ENCODE peak calls at places on chromosomes 5 and 9, in eight cellular contexts. B is CD8-positive, alpha-beta T cell; M is effector memory CD8-positive, alpha-beta T cell; H is GM10248; W is IMR-90; D is coronary artery; O is stimulated activated naive B cell treated with anti-CD40 and anti-IgM and Interleukin-4, amounts not matched to agents 10 μg/mL and 1 μg/mL and 100 μg/mL, for 72 hours; N is GM03348. L is an unnamed sample.

GRCh38 chr9:125428060-125428481 is 166.4 kb downstream of the GAPVD1 start:
- DNase-seq in W (no peak), O (no peak), N (peak; percentile 54), D (no peak), H (peak; percentile 76), M (no peak), B (no peak), L (no peak)

GRCh38 chr9:4207881-4208615 is 91.8 kb downstream of the GLIS3 start:
- DNase-seq in N (peak; percentile 12), O (no peak), H (no peak), B (no peak), D (no peak), M (no peak), W (peak; percentile 61), L (no peak)

GRCh38 chr5:179800071-179800695 is 6.4 kb downstream of the LTC4S start:
- DNase-seq in H (no peak), N (no peak), B (no peak), D (no peak), M (no peak), W (no peak), O (no peak), L (no peak)

GRCh38 chr9:2991292-2991691 is 147.4 kb upstream of the PUM3 start:
- DNase-seq in H (no peak), N (peak; percentile 25), O (no peak), B (no peak), M (no peak), W (no peak), D (no peak), L (no peak)

GRCh38 chr9:114487607-114488300 is 17.5 kb downstream of the WHRN start:
- DNase-seq in D (no peak), W (peak; percentile 69), B (peak; percentile 73), M (peak; percentile 75), O (peak; percentile 60), H (peak; percentile 70), N (peak; percentile 89), L (peak; percentile 32)

GRCh38 chr5:138843789-138844461 is 31.2 kb downstream of the LRRTM2 start:
- DNase-seq in B (no peak), O (no peak), D (no peak), M (no peak), H (no peak), W (peak; percentile 7), N (peak; percentile 36), L (no peak)

GRCh38 chr5:9025942-9026341 is 519.9 kb downstream of the SEMA5A start:
- DNase-seq in O (no peak), B (no peak), N (no peak), W (peak; percentile 27), M (no peak), H (no peak), D (no peak), L (no peak)

GRCh38 chr9:106092083-106092482 is 397.7 kb downstream of the TMEM38B start:
- DNase-seq in M (no peak), O (no peak), B (no peak), D (no peak), N (no peak), W (no peak), H (no peak), L (no peak)

GRCh38 chr9:1875921-1876448 is 139.2 kb upstream of the SMARCA2 start:
- DNase-seq in B (no peak), W (no peak), H (peak; percentile 70), M (no peak), D (no peak), N (no peak), O (peak; percentile 69), L (no peak)

GRCh38 chr5:57033103-57033502 is 81.2 kb upstream of the MIER3 start:
- DNase-seq in D (no peak), N (no peak), H (no peak), W (no peak), O (no peak), M (no peak), B (no peak), L (no peak)

GRCh38 chr5:146785065-146785464 is 93.5 kb downstream of the PPP2R2B start:
- DNase-seq in M (no peak), O (no peak), W (no peak), B (no peak), N (no peak), H (no peak), D (no peak), L (no peak)

GRCh38 chr5:143887901-143888648 is 76.1 kb downstream of the HMHB1 start:
- DNase-seq in W (peak; percentile 75), O (no peak), N (peak; percentile 61), D (no peak), H (no peak), M (no peak), B (no peak), L (peak; percentile 19)

GRCh38 chr9:89394412-89394811 is 76.1 kb downstream of the SECISBP2 start:
- DNase-seq in M (no peak), O (no peak), B (no peak), W (no peak), D (no peak), N (no peak), H (no peak), L (no peak)

GRCh38 chr5:6684075-6684474 is 29.2 kb upstream of the TENT4A start:
- DNase-seq in B (no peak), N (no peak), H (no peak), M (no peak), O (no peak), D (no peak), W (no peak), L (no peak)

L was measured in HS-5.